ENCODE peak calls at places on chromosomes 7 and 10, in ten cellular contexts. R is Ammon's horn, M is NCI-H1417, E is mucosa of descending colon, T is HEK293T, W is amygdala, J is NCI-H460, U is H9, G is lung microvascular endothelial cell, K is WERI-Rb-1. A is an unnamed sample.

GRCh38 chr10:100999742-101000601 is at the start of gene LZTS2:
- DNase-seq in R (no peak), M (peak), E (peak), T (no peak), W (peak), J (no peak), U (no peak), G (peak), K (no peak), A (peak)

GRCh38 chr10:97888641-97889262 is 39.1 kb downstream of the GOLGA7B start:
- DNase-seq in R (no peak), M (peak), E (no peak), T (no peak), W (no peak), J (peak), U (peak), G (no peak), K (no peak), A (no peak)

GRCh38 chr7:139576179-139576973 is 52.9 kb downstream of the CLEC2L start:
- DNase-seq in R (no peak), M (no peak), E (no peak), T (no peak), W (no peak), J (no peak), U (peak), G (no peak), K (no peak), A (no peak)

GRCh38 chr7:106075937-106076336 is 36.2 kb downstream of the SYPL1 start:
- DNase-seq in R (no peak), M (no peak), E (no peak), T (no peak), W (no peak), J (no peak), U (no peak), G (no peak), K (no peak), A (no peak)

GRCh38 chr7:26910221-26910620 is 45.8 kb upstream of the SKAP2 start:
- DNase-seq in R (no peak), M (no peak), E (no peak), T (no peak), W (no peak), J (peak), U (peak), G (no peak), K (no peak), A (no peak)

GRCh38 chr10:12419279-12419847 is 70.0 kb downstream of the CAMK1D start:
- DNase-seq in R (no peak), M (no peak), E (peak), T (no peak), W (no peak), J (no peak), U (no peak), G (peak), K (no peak), A (peak)

GRCh38 chr7:39096220-39096619 is 118.5 kb downstream of the POU6F2 start:
- DNase-seq in R (no peak), M (no peak), E (no peak), T (no peak), W (no peak), J (no peak), U (no peak), G (no peak), K (no peak), A (no peak)

GRCh38 chr7:65216469-65216868 is 157.2 kb upstream of the ZNF92 start:
- DNase-seq in R (no peak), M (peak), E (peak), T (peak), W (no peak), J (peak), U (peak), G (peak), K (peak), A (peak)

GRCh38 chr7:100965723-100966541 is 3.4 kb upstream of the MUC12 start:
- DNase-seq in R (no peak), M (no peak), E (peak), T (peak), W (no peak), J (peak), U (peak), G (peak), K (peak), A (peak)

GRCh38 chr7:100826546-100827329 is 585 bp downstream of the EPHB4 start:
- DNase-seq in R (no peak), M (no peak), E (peak), T (no peak), W (no peak), J (no peak), U (no peak), G (peak), K (no peak), A (peak)

A was measured in cardiac muscle cell.